ENCODE peak calls at places on chromosomes 13 and 19, in nine cellular contexts. N, E, K, I, S, W, P, F and R are unnamed samples. For H3K9me3, the result is how much of the 10 kb centered on the place peaks cover.

GRCh38 chr13:110157718-110158117 is 149.2 kb downstream of the COL4A1 start:
- DNase-seq in P (no peak), F (peak), E (no peak), I (no peak), N (no peak), S (no peak), K (no peak), W (no peak), R (no peak)

GRCh38 chr19:53982611-53983010 is 8.8 kb upstream of the CACNG6 start:
- DNase-seq in W (no peak), I (no peak), F (peak), S (peak), N (peak), P (no peak), K (no peak), E (peak), R (no peak)

GRCh38 chr13:84843368-84843767 is 955.9 kb downstream of the SLITRK6 start:
- DNase-seq in E (no peak), K (no peak), S (no peak), F (peak), I (no peak), W (no peak), P (no peak), N (no peak), R (no peak)

GRCh38 chr19:40596608-40597328 is 4.4 kb upstream of the LTBP4 start:
- DNase-seq in N (peak), F (peak), W (peak), P (no peak), E (peak), I (no peak), S (peak), K (peak), R (no peak)

GRCh38 chr19:49422407-49423277 is 599 bp downstream of the PTH2 start:
- DNase-seq in F (no peak), S (peak), I (no peak), W (no peak), E (peak), N (peak), P (no peak), K (peak), R (no peak)

GRCh38 chr19:1850809-1851544 is 2.7 kb upstream of the REXO1 start:
- DNase-seq in S (no peak), F (peak), I (no peak), P (no peak), K (no peak), N (no peak), W (no peak), E (no peak), R (no peak)

GRCh38 chr19:44677019-44677809 is 5.9 kb downstream of the CEACAM19 start:
- DNase-seq in E (peak), S (peak), F (peak), P (no peak), N (no peak), W (no peak), I (peak), K (peak), R (no peak)

GRCh38 chr19:18049390-18049789 is 37.3 kb downstream of the IL12RB1 start:
- DNase-seq in W (peak), E (peak), P (no peak), N (peak), S (no peak), F (no peak), I (peak), K (peak), R (no peak)

GRCh38 chr13:29918845-29919244 is 68.4 kb upstream of the UBL3 start:
- DNase-seq in E (peak), W (no peak), F (peak), S (no peak), P (no peak), N (no peak), K (peak), I (peak), R (no peak)

GRCh38 chr13:31236211-31236786 is 36.5 kb downstream of the B3GLCT start:
- DNase-seq in N (no peak), W (no peak), I (peak), S (peak), P (no peak), F (peak), K (peak), E (peak), R (peak)

GRCh38 chr13:94569615-94570014 is 26.3 kb downstream of the TGDS start:
- DNase-seq in F (no peak), K (no peak), I (no peak), E (no peak), W (no peak), P (no peak), N (no peak), S (no peak), R (no peak)

GRCh38 chr13:59946924-59947323 is 216.8 kb downstream of the DIAPH3 start:
- DNase-seq in I (peak), N (no peak), P (no peak), S (no peak), F (no peak), K (peak), W (no peak), E (peak), R (no peak)

GRCh38 chr19:45860359-45861259 is 2.3 kb downstream of the SYMPK start:
- DNase-seq in W (no peak), F (peak), S (no peak), P (no peak), N (no peak), K (no peak), E (no peak), I (no peak), R (no peak)

DNA sequence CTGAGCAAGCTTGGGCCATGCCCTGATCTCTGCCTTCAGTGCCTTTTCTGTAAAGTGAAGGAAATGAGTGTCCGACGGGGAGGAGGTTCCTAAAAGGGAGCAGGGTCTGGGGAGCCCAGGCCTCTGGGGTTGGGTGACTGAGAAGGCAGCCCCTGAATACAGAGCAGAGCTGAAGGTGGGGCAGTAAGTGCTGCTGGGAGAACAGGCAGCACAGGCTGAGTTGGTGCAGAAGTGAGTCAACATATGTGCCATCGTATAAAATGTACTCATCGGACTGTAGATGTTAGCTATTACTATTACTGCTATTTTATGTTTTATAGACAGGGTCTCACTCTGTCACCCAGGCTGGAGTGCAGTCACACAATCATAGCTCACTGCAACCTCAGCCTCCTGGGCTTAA is 1.0 kb upstream of the HAMP start:
- DNase-seq in N (no peak), P (no peak), E (no peak), F (peak), I (no peak), K (no peak), S (no peak), W (no peak), R (no peak)
- TF ChIP-seq CTCF in N (no peak), P (no peak), E (no peak), F (no peak), I (no peak), K (no peak), S (no peak), W (no peak), R (no peak)

GRCh38 chr13:46609052-46609451 is 56.1 kb downstream of the LRCH1 start:
- DNase-seq in P (no peak), S (no peak), I (no peak), F (no peak), K (no peak), N (no peak), W (no peak), E (no peak), R (no peak)
- H3K9me3 ChIP-seq in P (under half), S (under half), I (under half), F (under half), K (under half), N (under half), W (under half), E (under half), R (under half)

GRCh38 chr19:8664671-8665057 is 33.9 kb downstream of the ACTL9 start:
- DNase-seq in E (no peak), N (no peak), K (no peak), F (no peak), P (no peak), I (no peak), W (no peak), S (no peak), R (no peak)
- H3K4me3 ChIP-seq in E (no peak), N (no peak), K (no peak), F (no peak), P (no peak), I (no peak), W (no peak), S (no peak), R (no peak)

DNA sequence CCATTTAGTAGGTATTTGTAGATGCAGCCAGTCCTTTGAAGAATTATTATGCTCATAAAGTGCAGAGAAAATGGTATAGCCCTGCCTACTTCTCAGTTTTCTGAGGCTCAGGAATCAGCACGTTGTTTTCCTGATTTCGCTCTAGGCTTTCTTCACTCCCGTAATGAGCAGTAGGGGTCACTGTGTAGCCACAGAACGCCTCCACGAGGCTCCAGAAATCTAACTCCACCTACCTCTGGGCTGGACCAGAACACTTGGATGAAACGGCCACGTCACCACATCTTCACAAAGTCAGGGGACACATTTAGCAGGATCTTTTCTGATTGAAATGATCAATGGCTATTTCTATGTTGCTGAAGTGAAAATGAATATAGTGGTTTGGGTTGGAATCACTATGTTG is 49.8 kb upstream of the GTF3A start:
- DNase-seq in F (peak), I (peak), S (peak), W (peak), P (no peak), E (peak), N (no peak), K (peak), R (peak)
- TF ChIP-seq CTCF in F (peak), I (peak), S (peak), W (peak), P (peak), E (peak), N (peak), K (peak), R (peak)

GRCh38 chr19:57559008-57559403 is 657 bp downstream of the ZNF550 start:
- DNase-seq in K (no peak), W (no peak), E (peak), I (no peak), N (peak), S (peak), F (peak), P (no peak), R (no peak)
- H3K9me3 ChIP-seq in K (under half), W (under half), E (under half), I (under half), N (under half), S (half or more), F (under half), P (under half), R (under half)

DNA sequence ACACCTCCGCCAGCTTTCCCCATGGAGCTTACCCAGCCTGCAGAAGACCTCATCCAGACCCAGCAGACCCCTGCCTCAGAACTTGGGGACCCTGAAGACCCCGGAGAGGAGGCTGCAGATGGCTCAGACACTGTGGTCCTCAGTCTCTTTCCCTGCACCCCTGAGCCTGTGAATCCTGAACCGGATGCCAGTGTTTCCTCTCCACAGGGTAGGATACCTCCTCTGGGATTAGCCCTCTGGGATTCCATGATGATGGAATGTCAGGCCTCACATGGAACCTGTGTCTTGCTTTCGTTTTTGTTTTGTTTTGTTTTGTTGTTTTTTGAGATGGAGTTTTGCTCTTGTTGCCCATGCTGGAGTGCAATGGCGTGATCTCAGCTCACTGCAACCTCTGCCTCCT is 1.9 kb downstream of the RFXANK start:
- DNase-seq in W (no peak), S (no peak), P (no peak), F (no peak), K (no peak), E (no peak), I (no peak), N (no peak), R (no peak)
- H3K4me3 ChIP-seq in W (no peak), S (no peak), P (no peak), F (peak), K (no peak), E (no peak), I (peak), N (no peak), R (peak)

GRCh38 chr19:29974701-29975100 is 32.7 kb downstream of the URI1 start:
- DNase-seq in K (no peak), S (no peak), P (no peak), F (no peak), I (no peak), N (no peak), E (no peak), W (no peak), R (no peak)
- TF ChIP-seq CTCF in K (no peak), S (no peak), P (no peak), F (no peak), I (no peak), N (no peak), E (no peak), W (no peak), R (no peak)

GRCh38 chr19:23522431-23522830 is 127.2 kb upstream of the ZNF91 start:
- DNase-seq in F (peak), E (no peak), N (no peak), P (no peak), W (no peak), S (no peak), I (no peak), K (no peak), R (no peak)
- H3K9me3 ChIP-seq in F (under half), E (under half), N (under half), P (under half), W (under half), S (under half), I (under half), K (under half), R (under half)